ENCODE peak calls at places on chromosomes 16 and 17, in six cellular contexts. One of them, this sample, is unnamed.
A peak's percentile ranks its signal among the peaks of the same experiment; 100 is the strongest.

GRCh38 chr17:58121925-58122324 is 26.3 kb upstream of the OR4D1 start:
- DNase-seq in RWPE1: peak; percentile 39
- DNase-seq in mammary epithelial cell: peak; percentile 20
- DNase-seq in GM23248: peak; percentile 46
- DNase-seq in caudate nucleus: no peak
- DNase-seq in neuronal stem cell: no peak
- DNase-seq in this sample: no peak

GRCh38 chr17:82956146-82956725 is 116.4 kb upstream of the ZNF750 start:
- DNase-seq in RWPE1: no peak
- DNase-seq in mammary epithelial cell: no peak
- DNase-seq in GM23248: no peak
- DNase-seq in caudate nucleus: no peak
- DNase-seq in neuronal stem cell: no peak
- DNase-seq in this sample: no peak

GRCh38 chr16:87416826-87417471 is 24.8 kb downstream of the MAP1LC3B start:
- DNase-seq in RWPE1: no peak
- DNase-seq in mammary epithelial cell: no peak
- DNase-seq in GM23248: peak; percentile 75
- DNase-seq in caudate nucleus: no peak
- DNase-seq in neuronal stem cell: no peak
- DNase-seq in this sample: no peak

GRCh38 chr16:23700509-23700908 is 12.5 kb downstream of the ERN2 start:
- DNase-seq in RWPE1: no peak
- DNase-seq in mammary epithelial cell: no peak
- DNase-seq in GM23248: peak; percentile 14
- DNase-seq in caudate nucleus: no peak
- DNase-seq in neuronal stem cell: no peak
- DNase-seq in this sample: no peak

GRCh38 chr17:20779521-20779920 is 200.0 kb downstream of the CDRT15L2 start:
- DNase-seq in RWPE1: no peak
- DNase-seq in mammary epithelial cell: no peak
- DNase-seq in GM23248: no peak
- DNase-seq in caudate nucleus: no peak
- DNase-seq in neuronal stem cell: no peak
- DNase-seq in this sample: no peak

GRCh38 chr17:16449121-16449570 is 33.8 kb downstream of the TRPV2 start:
- DNase-seq in RWPE1: no peak
- DNase-seq in mammary epithelial cell: peak; percentile 48
- DNase-seq in GM23248: peak; percentile 80
- DNase-seq in caudate nucleus: no peak
- DNase-seq in neuronal stem cell: no peak
- DNase-seq in this sample: no peak

GRCh38 chr17:81553616-81554181 is 1.5 kb upstream of the FAAP100 start:
- DNase-seq in RWPE1: peak; percentile 85
- DNase-seq in mammary epithelial cell: peak; percentile 92
- DNase-seq in GM23248: peak; percentile 96
- DNase-seq in caudate nucleus: no peak
- DNase-seq in neuronal stem cell: no peak
- DNase-seq in this sample: peak; percentile 95

GRCh38 chr16:86895609-86896008 is 317.3 kb downstream of the FOXL1 start:
- DNase-seq in RWPE1: no peak
- DNase-seq in mammary epithelial cell: no peak
- DNase-seq in GM23248: no peak
- DNase-seq in caudate nucleus: no peak
- DNase-seq in neuronal stem cell: no peak
- DNase-seq in this sample: no peak

GRCh38 chr17:10170233-10170632 is 28.2 kb downstream of the GAS7 start:
- DNase-seq in RWPE1: no peak
- DNase-seq in mammary epithelial cell: no peak
- DNase-seq in GM23248: no peak
- DNase-seq in caudate nucleus: no peak
- DNase-seq in neuronal stem cell: no peak
- DNase-seq in this sample: no peak

GRCh38 chr17:10171581-10171981 is 26.8 kb downstream of the GAS7 start:
- DNase-seq in RWPE1: no peak
- DNase-seq in mammary epithelial cell: no peak
- DNase-seq in GM23248: peak; percentile 38
- DNase-seq in caudate nucleus: no peak
- DNase-seq in neuronal stem cell: no peak
- DNase-seq in this sample: peak; percentile 71

GRCh38 chr17:10171057-10171456 is 27.3 kb downstream of the GAS7 start:
- DNase-seq in RWPE1: no peak
- DNase-seq in mammary epithelial cell: no peak
- DNase-seq in GM23248: peak; percentile 63
- DNase-seq in caudate nucleus: no peak
- DNase-seq in neuronal stem cell: no peak
- DNase-seq in this sample: no peak

GRCh38 chr17:10172241-10172741 is 26.1 kb downstream of the GAS7 start:
- DNase-seq in RWPE1: peak; percentile 14
- DNase-seq in mammary epithelial cell: no peak
- DNase-seq in GM23248: peak; percentile 67
- DNase-seq in caudate nucleus: no peak
- DNase-seq in neuronal stem cell: no peak
- DNase-seq in this sample: peak; percentile 52

DNA sequence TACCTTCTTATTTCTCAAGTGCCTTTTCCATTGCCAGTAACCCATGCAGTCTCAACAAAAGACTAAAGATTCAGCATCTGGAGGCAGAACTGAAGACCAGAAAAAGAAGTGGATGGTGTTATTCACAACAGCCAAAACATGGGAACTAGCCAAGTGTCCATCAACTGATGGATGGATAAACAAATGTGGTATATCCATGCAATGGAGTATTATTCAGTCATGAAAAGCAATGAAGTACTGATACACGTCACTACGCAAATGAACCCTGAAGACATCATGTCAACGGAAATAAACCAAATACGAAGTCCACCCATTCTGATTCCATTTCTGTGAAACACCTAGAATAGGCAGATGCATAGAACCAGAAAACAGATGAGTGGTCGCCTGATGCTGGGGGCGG is 25.6 kb downstream of the GAS7 start:
- DNase-seq in RWPE1: no peak
- DNase-seq in mammary epithelial cell: no peak
- DNase-seq in GM23248: no peak
- DNase-seq in caudate nucleus: no peak
- DNase-seq in neuronal stem cell: no peak
- DNase-seq in this sample: no peak
- H3K27ac ChIP-seq in RWPE1: no peak overlapping the region
- H3K27ac ChIP-seq in mammary epithelial cell: no peak overlapping the region
- H3K27ac ChIP-seq in GM23248: no peak overlapping the region
- H3K27ac ChIP-seq in caudate nucleus: peak overlapping the region; percentile 26
- H3K27ac ChIP-seq in neuronal stem cell: no peak overlapping the region
- H3K27ac ChIP-seq in this sample: no peak overlapping the region

GRCh38 chr17:59355030-59355694 is 23.7 kb downstream of the YPEL2 start:
- DNase-seq in RWPE1: no peak
- DNase-seq in mammary epithelial cell: peak; percentile 37
- DNase-seq in GM23248: no peak
- DNase-seq in caudate nucleus: no peak
- DNase-seq in neuronal stem cell: no peak
- DNase-seq in this sample: no peak
- H3K27ac ChIP-seq in RWPE1: no peak overlapping the region
- H3K27ac ChIP-seq in mammary epithelial cell: no peak overlapping the region
- H3K27ac ChIP-seq in GM23248: no peak overlapping the region
- H3K27ac ChIP-seq in caudate nucleus: peak overlapping the region; percentile 63
- H3K27ac ChIP-seq in neuronal stem cell: no peak overlapping the region
- H3K27ac ChIP-seq in this sample: no peak overlapping the region

GRCh38 chr17:28346746-28347246 is 10.5 kb downstream of the POLDIP2 start:
- DNase-seq in RWPE1: no peak
- DNase-seq in mammary epithelial cell: no peak
- DNase-seq in GM23248: no peak
- DNase-seq in caudate nucleus: no peak
- DNase-seq in neuronal stem cell: no peak
- DNase-seq in this sample: peak; percentile 49
- H3K27ac ChIP-seq in RWPE1: peak overlapping the region; percentile 95
- H3K27ac ChIP-seq in mammary epithelial cell: peak overlapping the region; percentile 47
- H3K27ac ChIP-seq in GM23248: peak overlapping the region; percentile 73
- H3K27ac ChIP-seq in caudate nucleus: no peak overlapping the region
- H3K27ac ChIP-seq in neuronal stem cell: no peak overlapping the region
- H3K27ac ChIP-seq in this sample: peak overlapping the region; percentile 88

GRCh38 chr16:3974751-3975150 is 94.2 kb upstream of the CREBBP start:
- DNase-seq in RWPE1: no peak
- DNase-seq in mammary epithelial cell: no peak
- DNase-seq in GM23248: no peak
- DNase-seq in caudate nucleus: no peak
- DNase-seq in neuronal stem cell: no peak
- DNase-seq in this sample: no peak
- H3K27ac ChIP-seq in RWPE1: no peak overlapping the region
- H3K27ac ChIP-seq in mammary epithelial cell: no peak overlapping the region
- H3K27ac ChIP-seq in GM23248: no peak overlapping the region
- H3K27ac ChIP-seq in caudate nucleus: no peak overlapping the region
- H3K27ac ChIP-seq in neuronal stem cell: no peak overlapping the region
- H3K27ac ChIP-seq in this sample: no peak overlapping the region

GRCh38 chr17:4248504-4249277 is 15.1 kb downstream of the ANKFY1 start:
- DNase-seq in RWPE1: no peak
- DNase-seq in mammary epithelial cell: no peak
- DNase-seq in GM23248: no peak
- DNase-seq in caudate nucleus: no peak
- DNase-seq in neuronal stem cell: no peak
- DNase-seq in this sample: no peak
- H3K27ac ChIP-seq in RWPE1: peak overlapping the region; percentile 62
- H3K27ac ChIP-seq in mammary epithelial cell: peak overlapping the region; percentile 96
- H3K27ac ChIP-seq in GM23248: no peak overlapping the region
- H3K27ac ChIP-seq in caudate nucleus: peak overlapping the region; percentile 56
- H3K27ac ChIP-seq in neuronal stem cell: no peak overlapping the region
- H3K27ac ChIP-seq in this sample: no peak overlapping the region

GRCh38 chr16:54412777-54413455 is 126.3 kb upstream of the IRX3 start:
- DNase-seq in RWPE1: no peak
- DNase-seq in mammary epithelial cell: no peak
- DNase-seq in GM23248: no peak
- DNase-seq in caudate nucleus: no peak
- DNase-seq in neuronal stem cell: no peak
- DNase-seq in this sample: no peak

GRCh38 chr16:54421220-54421619 is 134.6 kb upstream of the IRX3 start:
- DNase-seq in RWPE1: no peak
- DNase-seq in mammary epithelial cell: no peak
- DNase-seq in GM23248: no peak
- DNase-seq in caudate nucleus: no peak
- DNase-seq in neuronal stem cell: no peak
- DNase-seq in this sample: no peak

GRCh38 chr16:54414671-54415070 is 128.1 kb upstream of the IRX3 start:
- DNase-seq in RWPE1: no peak
- DNase-seq in mammary epithelial cell: no peak
- DNase-seq in GM23248: no peak
- DNase-seq in caudate nucleus: no peak
- DNase-seq in neuronal stem cell: no peak
- DNase-seq in this sample: no peak

GRCh38 chr16:54418903-54419302 is 132.3 kb upstream of the IRX3 start:
- DNase-seq in RWPE1: no peak
- DNase-seq in mammary epithelial cell: no peak
- DNase-seq in GM23248: no peak
- DNase-seq in caudate nucleus: no peak
- DNase-seq in neuronal stem cell: no peak
- DNase-seq in this sample: no peak

GRCh38 chr16:54417384-54417783 is 130.8 kb upstream of the IRX3 start:
- DNase-seq in RWPE1: no peak
- DNase-seq in mammary epithelial cell: no peak
- DNase-seq in GM23248: no peak
- DNase-seq in caudate nucleus: no peak
- DNase-seq in neuronal stem cell: no peak
- DNase-seq in this sample: no peak
- H3K27ac ChIP-seq in RWPE1: no peak overlapping the region
- H3K27ac ChIP-seq in mammary epithelial cell: no peak overlapping the region
- H3K27ac ChIP-seq in GM23248: no peak overlapping the region
- H3K27ac ChIP-seq in caudate nucleus: no peak overlapping the region
- H3K27ac ChIP-seq in neuronal stem cell: no peak overlapping the region
- H3K27ac ChIP-seq in this sample: no peak overlapping the region

GRCh38 chr17:64328036-64328874 is 62.4 kb downstream of the PECAM1 start:
- DNase-seq in RWPE1: no peak
- DNase-seq in mammary epithelial cell: no peak
- DNase-seq in GM23248: no peak
- DNase-seq in caudate nucleus: no peak
- DNase-seq in neuronal stem cell: no peak
- DNase-seq in this sample: peak; percentile 43
- H3K27ac ChIP-seq in RWPE1: peak overlapping the region; percentile 95
- H3K27ac ChIP-seq in mammary epithelial cell: no peak overlapping the region
- H3K27ac ChIP-seq in GM23248: no peak overlapping the region
- H3K27ac ChIP-seq in caudate nucleus: no peak overlapping the region
- H3K27ac ChIP-seq in neuronal stem cell: no peak overlapping the region
- H3K27ac ChIP-seq in this sample: no peak overlapping the region

DNA sequence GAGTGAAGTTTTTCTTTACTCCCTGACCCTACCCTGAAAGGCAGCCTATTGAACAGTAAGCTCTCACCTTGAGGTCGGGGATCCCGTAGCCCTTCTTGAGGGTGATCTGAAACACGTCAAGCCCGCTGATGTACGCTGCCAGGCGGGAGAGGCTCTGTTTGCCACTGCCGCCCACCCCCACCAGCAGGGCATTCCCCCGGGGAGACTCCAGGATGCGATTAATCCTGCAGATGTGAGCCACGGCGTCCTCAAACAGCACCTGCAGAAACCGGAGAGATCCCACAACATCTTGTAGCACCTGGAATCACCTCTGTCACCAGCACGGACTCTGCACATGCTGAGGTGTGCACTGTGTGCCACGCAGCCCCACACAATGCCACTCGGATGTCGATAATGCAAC is 96.8 kb downstream of the PGS1 start:
- DNase-seq in RWPE1: no peak
- DNase-seq in mammary epithelial cell: no peak
- DNase-seq in GM23248: no peak
- DNase-seq in caudate nucleus: no peak
- DNase-seq in neuronal stem cell: no peak
- DNase-seq in this sample: no peak
- H3K27ac ChIP-seq in RWPE1: no peak overlapping the region
- H3K27ac ChIP-seq in mammary epithelial cell: no peak overlapping the region
- H3K27ac ChIP-seq in GM23248: no peak overlapping the region
- H3K27ac ChIP-seq in caudate nucleus: no peak overlapping the region
- H3K27ac ChIP-seq in neuronal stem cell: no peak overlapping the region
- H3K27ac ChIP-seq in this sample: no peak overlapping the region

DNA sequence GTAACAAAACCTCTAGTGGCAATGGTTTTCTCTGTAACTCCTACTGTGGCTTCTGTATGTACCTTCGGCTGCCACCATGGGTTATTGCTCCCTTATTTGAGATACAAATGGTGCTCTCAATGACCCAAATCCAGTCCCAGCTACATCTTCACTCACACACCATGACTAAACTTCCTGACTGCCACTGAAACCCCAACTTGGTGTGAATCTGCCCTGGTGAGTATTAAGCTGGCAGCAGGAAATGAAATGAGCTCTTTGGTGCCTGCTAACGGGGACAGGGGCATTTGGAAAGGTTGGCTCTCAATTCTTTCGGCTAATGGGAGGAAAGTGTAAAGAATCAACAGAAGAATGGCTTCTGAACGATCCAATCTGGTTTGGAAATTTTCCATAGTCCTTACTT is 7.5 kb upstream of the SLC35B1 start:
- DNase-seq in RWPE1: no peak
- DNase-seq in mammary epithelial cell: no peak
- DNase-seq in GM23248: no peak
- DNase-seq in caudate nucleus: no peak
- DNase-seq in neuronal stem cell: no peak
- DNase-seq in this sample: no peak
- H3K27ac ChIP-seq in RWPE1: no peak overlapping the region
- H3K27ac ChIP-seq in mammary epithelial cell: no peak overlapping the region
- H3K27ac ChIP-seq in GM23248: no peak overlapping the region
- H3K27ac ChIP-seq in caudate nucleus: peak overlapping the region; percentile 72
- H3K27ac ChIP-seq in neuronal stem cell: no peak overlapping the region
- H3K27ac ChIP-seq in this sample: peak overlapping the region; percentile 84